ENCODE peak calls at places on chromosomes 3 and 15, in five cellular contexts. T is stimulated activated CD8-positive, alpha-beta memory T cell treated with anti-CD3 and anti-CD28 coated beads, Interleukin-15, amount 100 ng/mL, for 1 hour; X is right cardiac atrium; O is activated T-helper 1 cell treated with Interleukin-2 at 50 U/mL for 16 hours; Q is stomach. W is an unnamed sample.

GRCh38 chr3:42526616-42527367 is 24.3 kb downstream of the VIPR1 start:
- DNase-seq in T (no peak), O (no peak), X (no peak), Q (no peak), W (no peak)

GRCh38 chr3:101936419-101937331 is 87.4 kb downstream of the NFKBIZ start:
- DNase-seq in T (no peak), X (no peak), Q (no peak), O (no peak), W (no peak)

GRCh38 chr3:188950832-188951489 is 220.8 kb upstream of the TPRG1 start:
- DNase-seq in Q (peak), O (no peak), T (no peak), X (peak), W (no peak)

GRCh38 chr3:151837057-151837456 is 23.1 kb downstream of the AADAC start:
- DNase-seq in T (no peak), Q (no peak), O (no peak), X (no peak), W (no peak)

GRCh38 chr3:106813742-106814141 is 563.5 kb upstream of the CCDC54 start:
- DNase-seq in Q (no peak), O (no peak), X (no peak), T (no peak), W (no peak)

GRCh38 chr3:132545471-132545870 is 51.6 kb upstream of the ACKR4 start:
- DNase-seq in X (no peak), T (no peak), O (no peak), Q (no peak), W (no peak)

GRCh38 chr3:16906679-16907078 is 21.9 kb downstream of the PLCL2 start:
- DNase-seq in T (no peak), O (no peak), Q (no peak), X (no peak), W (no peak)

GRCh38 chr3:109081746-109082510 is 36.0 kb downstream of the MORC1 start:
- DNase-seq in T (no peak), X (no peak), Q (peak), O (no peak), W (no peak)

GRCh38 chr3:165800970-165801369 is 36.3 kb downstream of the BCHE start:
- DNase-seq in O (no peak), T (no peak), Q (no peak), X (no peak), W (no peak)

GRCh38 chr3:129859272-129859671 is 34.2 kb downstream of the TMCC1 start:
- DNase-seq in Q (no peak), O (no peak), T (no peak), X (no peak), W (no peak)

GRCh38 chr3:148880681-148881080 is 15.6 kb downstream of the CPA3 start:
- DNase-seq in T (no peak), Q (no peak), O (no peak), X (no peak), W (no peak)

GRCh38 chr3:16081661-16082060 is 92.8 kb upstream of the GALNT15 start:
- DNase-seq in Q (no peak), T (no peak), X (no peak), O (no peak), W (no peak)

GRCh38 chr3:127728417-127728816 is 55.7 kb downstream of the ABTB1 start:
- DNase-seq in X (no peak), T (no peak), O (no peak), Q (no peak), W (no peak)

GRCh38 chr3:108546249-108546648 is 35.9 kb upstream of the MYH15 start:
- DNase-seq in O (no peak), T (no peak), Q (no peak), X (no peak), W (no peak)

GRCh38 chr15:57885435-57885834 is 178.9 kb downstream of the POLR2M start:
- DNase-seq in O (no peak), Q (no peak), X (no peak), T (no peak), W (no peak)

GRCh38 chr3:137988152-137988551 is 21.8 kb upstream of the CLDN18 start:
- DNase-seq in O (no peak), X (no peak), T (no peak), Q (peak), W (no peak)

GRCh38 chr3:134008630-134009156 is 21.0 kb downstream of the SLCO2A1 start:
- DNase-seq in O (no peak), Q (no peak), X (no peak), T (no peak), W (no peak)